ENCODE peak calls at places on chromosome 12, in ten cellular contexts. E is mesenchymal stem cell, V is epithelial cell of esophagus, S is mammary epithelial cell, L is cardiac fibroblast, T is CD14-positive monocyte, H is endodermal cell, I is GM04504, O is Peyer's patch, B is foreskin fibroblast. Y is an unnamed sample.
A peak's percentile ranks its signal among the peaks of the same experiment; 100 is the strongest.

GRCh38 chr12:123105427-123105826 is 45.5 kb downstream of the PITPNM2 start:
- DNase-seq in L (peak; percentile 71), V (peak; percentile 40), O (no peak), T (no peak), S (no peak), I (no peak), E (no peak), B (no peak), H (peak; percentile 82), Y (peak; percentile 29)

GRCh38 chr12:23640754-23641153 is 308.7 kb downstream of the SOX5 start:
- DNase-seq in S (no peak), T (no peak), O (no peak), B (no peak), H (peak; percentile 71), V (no peak), L (no peak), I (no peak), E (no peak), Y (no peak)

GRCh38 chr12:115243933-115244628 is 560.1 kb upstream of the TBX3 start:
- DNase-seq in O (no peak), H (no peak), L (no peak), E (no peak), T (no peak), V (no peak), S (no peak), I (no peak), B (peak; percentile 40), Y (no peak)

GRCh38 chr12:104307655-104308000 is 4.1 kb downstream of the EID3 start:
- DNase-seq in H (no peak), S (no peak), O (no peak), T (no peak), L (no peak), I (no peak), E (no peak), B (no peak), V (no peak), Y (no peak)

GRCh38 chr12:109760930-109761630 is 47.5 kb downstream of the FAM222A start:
- DNase-seq in O (no peak), B (no peak), T (peak; percentile 32), V (no peak), I (no peak), E (no peak), H (peak; percentile 52), S (no peak), L (no peak), Y (no peak)

GRCh38 chr12:76549131-76549530 is 10.4 kb downstream of the OSBPL8 start:
- DNase-seq in S (no peak), T (no peak), L (peak; percentile 66), B (no peak), H (no peak), V (peak; percentile 2), O (no peak), I (no peak), E (no peak), Y (no peak)

GRCh38 chr12:59084758-59085383 is 164.6 kb upstream of the LRIG3 start:
- DNase-seq in I (peak; percentile 76), E (peak; percentile 20), S (no peak), B (peak; percentile 86), L (peak; percentile 22), O (no peak), T (no peak), V (no peak), H (peak; percentile 73), Y (no peak)

GRCh38 chr12:92702754-92703679 is at the start of gene PLEKHG7:
- DNase-seq in I (no peak), T (no peak), B (no peak), O (peak; percentile 67), V (peak; percentile 46), E (no peak), H (no peak), L (no peak), S (no peak), Y (no peak)

GRCh38 chr12:90163975-90164374 is 455.3 kb upstream of the ATP2B1 start:
- DNase-seq in S (no peak), E (no peak), V (no peak), H (peak; percentile 58), I (no peak), T (no peak), O (no peak), B (no peak), L (peak; percentile 3), Y (peak; percentile 2)

GRCh38 chr12:119178544-119179334 is at the start of gene HSPB8:
- DNase-seq in V (peak; percentile 28), E (peak; percentile 98), I (peak; percentile 93), T (no peak), S (peak; percentile 2), O (peak; percentile 31), L (peak; percentile 95), H (peak; percentile 95), B (peak; percentile 65), Y (peak; percentile 70)

GRCh38 chr12:113903381-113903863 is 62.7 kb downstream of the RBM19 start:
- DNase-seq in O (no peak), S (peak; percentile 33), I (peak; percentile 26), L (peak; percentile 81), T (no peak), B (peak; percentile 12), E (peak; percentile 85), V (no peak), H (no peak), Y (no peak)

GRCh38 chr12:51391047-51391837 is at the start of gene GALNT6:
- DNase-seq in H (peak; percentile 95), S (peak; percentile 39), T (peak; percentile 58), E (peak; percentile 50), B (peak; percentile 59), L (no peak), V (peak; percentile 67), O (peak; percentile 83), I (no peak), Y (peak; percentile 58)

GRCh38 chr12:53575502-53576264 is 50.5 kb downstream of the ATF7 start:
- DNase-seq in O (no peak), T (peak; percentile 78), H (no peak), E (peak; percentile 88), B (peak; percentile 87), I (no peak), S (peak; percentile 87), V (peak; percentile 97), L (peak; percentile 91), Y (peak; percentile 91)

GRCh38 chr12:113064395-113065125 is 8.0 kb downstream of the DTX1 start:
- DNase-seq in L (no peak), O (no peak), S (no peak), V (no peak), H (no peak), E (no peak), B (no peak), I (no peak), T (no peak), Y (no peak)

GRCh38 chr12:99087278-99087677 is 442.2 kb downstream of the APAF1 start:
- DNase-seq in V (peak; percentile 58), S (peak; percentile 5), T (no peak), H (no peak), B (peak; percentile 4), O (no peak), E (no peak), L (no peak), I (no peak), Y (peak; percentile 75)

GRCh38 chr12:127987199-127987901 is 279.6 kb upstream of the TMEM132C start:
- DNase-seq in S (no peak), L (no peak), I (peak; percentile 57), E (no peak), O (no peak), H (no peak), B (peak; percentile 5), T (no peak), V (no peak), Y (no peak)

GRCh38 chr12:91990525-91990924 is 155.1 kb downstream of the BTG1 start:
- DNase-seq in B (peak; percentile 54), O (no peak), T (no peak), I (no peak), E (no peak), S (no peak), H (no peak), L (peak; percentile 67), V (no peak), Y (no peak)

GRCh38 chr12:40597133-40597532 is 95.1 kb upstream of the CNTN1 start:
- DNase-seq in S (no peak), O (no peak), H (no peak), E (no peak), L (no peak), I (no peak), V (no peak), T (no peak), B (no peak), Y (no peak)

GRCh38 chr12:110776410-110776809 is 33.7 kb upstream of the PPP1CC start:
- DNase-seq in E (no peak), T (no peak), S (no peak), I (no peak), O (peak; percentile 25), B (no peak), H (no peak), V (no peak), L (no peak), Y (no peak)

GRCh38 chr12:109307051-109307450 is 2.0 kb downstream of the FOXN4 start:
- DNase-seq in S (no peak), O (no peak), I (no peak), L (no peak), B (no peak), E (no peak), V (no peak), T (no peak), H (peak; percentile 84), Y (no peak)

GRCh38 chr12:124096109-124096508 is 123.1 kb downstream of the ZNF664 start:
- DNase-seq in H (no peak), L (no peak), S (no peak), T (no peak), V (no peak), E (no peak), B (no peak), I (no peak), O (no peak), Y (no peak)

GRCh38 chr12:12212769-12213168 is 54.1 kb downstream of the LRP6 start:
- DNase-seq in I (no peak), O (no peak), E (no peak), L (no peak), H (no peak), S (peak; percentile 12), T (no peak), V (peak; percentile 45), B (no peak), Y (peak; percentile 26)

GRCh38 chr12:4450551-4451112 is 5.0 kb upstream of the FGF6 start:
- DNase-seq in S (peak; percentile 20), O (no peak), H (peak; percentile 86), T (no peak), L (no peak), E (no peak), I (no peak), B (no peak), V (no peak), Y (no peak)

GRCh38 chr12:29569392-29569791 is 71.9 kb upstream of the OVCH1 start:
- DNase-seq in B (no peak), L (peak; percentile 82), S (no peak), T (no peak), O (no peak), H (no peak), E (no peak), V (no peak), I (no peak), Y (peak; percentile 24)

GRCh38 chr12:84701041-84701440 is 211.6 kb downstream of the SLC6A15 start:
- DNase-seq in V (peak; percentile 2), B (peak; percentile 15), L (no peak), T (no peak), H (no peak), S (no peak), E (no peak), I (no peak), O (no peak), Y (no peak)

GRCh38 chr12:116968986-116969385 is 58.2 kb downstream of the FBXW8 start:
- DNase-seq in O (no peak), H (peak; percentile 36), L (no peak), V (no peak), T (no peak), E (no peak), S (no peak), B (no peak), I (no peak), Y (no peak)

GRCh38 chr12:1845427-1845826 is 25.1 kb downstream of the LRTM2 start:
- DNase-seq in V (no peak), T (peak; percentile 19), B (no peak), L (no peak), H (peak; percentile 47), I (no peak), O (no peak), S (no peak), E (no peak), Y (no peak)

GRCh38 chr12:4114986-4115385 is 158.6 kb upstream of the CCND2 start:
- DNase-seq in I (no peak), B (no peak), L (no peak), S (no peak), V (no peak), H (peak; percentile 68), O (no peak), T (no peak), E (no peak), Y (no peak)

Y was measured in MCF 10A.